ENCODE peak calls at places on chromosomes 12 and 14, in ten cellular contexts. C, M, T, J, Q, A, X, U, P and V are unnamed samples. For H3K4me1, the result is how much of the 10 kb centered on the place peaks cover.

GRCh38 chr12:6757028-6757689 is 4.2 kb upstream of the MLF2 start:
- DNase-seq in X (no peak), T (no peak), Q (no peak), U (no peak), J (no peak), P (no peak), M (no peak), A (no peak), C (no peak), V (no peak)

GRCh38 chr12:67890726-67891125 is 98.5 kb upstream of the IFNG-AS1 start:
- DNase-seq in A (no peak), U (no peak), Q (no peak), M (no peak), P (no peak), T (no peak), X (no peak), C (no peak), J (no peak), V (no peak)

GRCh38 chr12:93380480-93381121 is 2.9 kb downstream of the NUDT4 start:
- DNase-seq in Q (no peak), C (peak), T (no peak), P (no peak), A (peak), U (no peak), M (no peak), J (no peak), X (no peak), V (peak)

GRCh38 chr12:13044859-13045384 is 741 bp downstream of the FAM234B start:
- DNase-seq in T (no peak), U (no peak), P (no peak), Q (no peak), J (no peak), A (peak), C (peak), M (no peak), X (no peak), V (no peak)

GRCh38 chr14:20388159-20388558 is 25.1 kb downstream of the TEP1 start:
- DNase-seq in X (no peak), M (no peak), C (no peak), P (no peak), A (no peak), U (no peak), Q (no peak), T (no peak), J (no peak), V (no peak)

GRCh38 chr14:86847176-86847575 is 1145.8 kb downstream of the GALC start:
- DNase-seq in C (no peak), J (no peak), U (no peak), Q (no peak), A (peak), T (no peak), M (no peak), P (no peak), X (no peak), V (no peak)

GRCh38 chr12:113174461-113175384 is 10.6 kb downstream of the DDX54 start:
- DNase-seq in T (peak), Q (no peak), M (peak), P (peak), J (peak), C (peak), X (peak), A (peak), U (no peak), V (peak)

GRCh38 chr14:104356738-104357688 is 218.6 kb downstream of the KIF26A start:
- DNase-seq in P (no peak), X (no peak), U (no peak), M (peak), J (no peak), A (no peak), C (no peak), T (no peak), Q (peak), V (no peak)

DNA sequence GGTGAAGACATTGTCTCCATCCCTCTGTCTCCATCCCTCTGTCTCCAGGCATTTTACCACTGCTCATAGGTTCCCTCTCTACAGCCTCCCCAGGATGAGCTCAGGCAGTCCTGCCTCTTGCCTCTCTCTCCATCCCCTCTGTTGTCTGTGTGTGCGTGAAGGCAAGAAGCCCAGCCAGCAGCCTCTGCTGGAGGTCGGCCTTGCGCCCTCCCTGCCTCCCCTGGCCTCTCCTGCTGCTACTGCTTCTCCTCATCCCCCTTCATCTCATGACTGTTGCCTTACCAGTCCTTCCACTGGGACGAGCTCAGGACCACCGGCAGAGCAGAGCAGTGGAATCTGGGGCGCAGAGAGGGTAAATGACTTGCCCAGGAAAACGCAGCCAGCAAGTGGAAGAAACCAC is 3.2 kb downstream of the KRT80 start:
- DNase-seq in U (no peak), P (no peak), A (no peak), X (no peak), M (no peak), C (no peak), T (no peak), Q (no peak), J (no peak), V (no peak)
- H3K4me1 ChIP-seq in U (under half), P (under half), A (half or more), X (under half), M (half or more), C (half or more), T (under half), Q (half or more), J (under half), V (under half)

DNA sequence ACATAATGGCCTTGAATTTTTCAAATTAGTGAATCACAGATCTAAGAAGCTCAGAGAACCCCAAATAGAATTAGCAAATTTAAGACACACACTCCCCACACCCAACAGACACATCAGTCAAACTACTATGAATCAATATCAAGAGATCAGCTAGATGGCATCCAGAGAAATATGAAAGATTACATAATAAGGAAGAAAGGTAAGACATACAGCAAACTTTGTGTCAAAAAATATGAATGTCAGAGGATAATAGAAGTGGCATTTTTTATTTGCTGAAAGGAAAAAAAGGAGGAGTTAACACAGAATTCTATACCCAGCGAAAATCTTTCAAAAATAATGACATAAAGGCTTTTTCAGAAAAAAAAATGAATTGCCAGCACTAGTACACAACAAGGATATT is 110.5 kb upstream of the COCH start:
- DNase-seq in X (no peak), M (no peak), Q (no peak), T (no peak), A (no peak), P (no peak), C (no peak), U (no peak), J (no peak), V (no peak)
- H3K4me3 ChIP-seq in X (no peak), M (no peak), Q (no peak), T (no peak), A (no peak), P (no peak), C (no peak), U (no peak), J (no peak), V (no peak)

GRCh38 chr12:115456946-115457689 is 773.1 kb upstream of the TBX3 start:
- DNase-seq in P (no peak), M (no peak), C (peak), J (no peak), A (no peak), Q (no peak), X (no peak), T (no peak), U (no peak), V (no peak)
- H3K4me1 ChIP-seq in P (under half), M (under half), C (under half), J (under half), A (under half), Q (under half), X (under half), T (under half), U (under half), V (under half)

DNA sequence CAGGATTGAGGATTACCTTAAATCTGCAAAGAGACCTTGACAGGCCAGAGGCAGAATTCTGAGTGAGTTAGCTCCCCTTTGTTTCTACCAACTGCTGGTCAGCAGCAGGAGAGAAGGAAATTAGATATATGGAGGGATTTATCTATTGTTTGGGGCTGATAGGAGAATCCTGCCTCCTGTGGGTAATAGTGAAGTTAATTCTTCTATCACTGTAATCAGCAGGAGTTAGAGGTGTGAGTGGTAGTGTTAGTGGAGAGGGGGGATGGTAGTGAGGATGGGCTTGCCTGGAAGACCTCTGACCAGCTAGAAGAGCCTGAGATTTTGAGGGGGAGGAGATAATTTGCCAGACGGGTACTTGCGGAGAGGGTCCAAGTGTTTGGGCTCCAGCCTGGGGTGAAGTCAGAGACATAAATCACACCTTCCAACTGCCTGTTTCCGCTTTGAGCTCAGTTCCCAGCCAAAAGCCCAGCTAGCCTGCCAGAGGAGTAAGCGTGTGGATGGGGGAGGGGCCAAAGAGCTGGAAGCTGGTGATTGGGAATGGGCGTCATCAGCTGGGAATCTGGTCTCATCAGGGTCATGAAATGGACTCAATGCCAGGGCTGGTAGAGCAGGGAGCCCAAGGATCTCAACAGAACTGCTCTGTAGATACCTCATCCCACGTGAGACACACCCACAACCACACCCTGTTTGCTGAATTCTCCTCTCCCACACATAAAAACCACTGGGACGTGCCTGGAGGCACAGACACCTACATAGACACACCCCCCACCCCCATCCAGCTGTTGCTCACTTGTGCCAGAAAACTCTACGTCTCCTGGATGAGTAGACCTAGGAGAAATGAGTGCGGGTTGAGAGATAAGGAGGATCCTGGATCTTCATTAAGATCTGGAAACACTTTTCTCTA is 13.1 kb upstream of the ITGA5 start:
- DNase-seq in J (peak), U (peak), P (no peak), C (peak), M (peak), T (peak), Q (peak), A (peak), X (no peak), V (no peak)
- H3K4me3 ChIP-seq in J (no peak), U (peak), P (no peak), C (no peak), M (peak), T (no peak), Q (no peak), A (no peak), X (no peak), V (no peak)

GRCh38 chr12:73225371-73225937 is 953.3 kb downstream of the TRHDE start:
- DNase-seq in J (no peak), C (no peak), M (no peak), A (no peak), P (no peak), Q (no peak), X (no peak), U (no peak), T (no peak), V (no peak)
- H3K4me1 ChIP-seq in J (under half), C (under half), M (under half), A (under half), P (under half), Q (under half), X (under half), U (under half), T (under half), V (under half)